ENCODE peak calls at places on chromosomes 11 and 22, in five cellular contexts. One of them, this sample, is unnamed.

GRCh38 chr11:14015711-14016110 is 53.2 kb downstream of the SPON1 start:
- DNase-seq in HFF-Myc: no peak
- DNase-seq in thoracic aorta: no peak
- DNase-seq in K562: no peak
- DNase-seq in RWPE1: peak
- DNase-seq in this sample: no peak

GRCh38 chr11:32032052-32032451 is 58.8 kb upstream of the RCN1 start:
- DNase-seq in RWPE1: no peak
- DNase-seq in HFF-Myc: no peak
- DNase-seq in thoracic aorta: no peak
- DNase-seq in K562: no peak
- DNase-seq in this sample: no peak

GRCh38 chr11:117725048-117725734 is 71.8 kb downstream of the DSCAML1 start:
- DNase-seq in RWPE1: no peak
- DNase-seq in K562: no peak
- DNase-seq in HFF-Myc: no peak
- DNase-seq in thoracic aorta: no peak
- DNase-seq in this sample: peak

GRCh38 chr11:106021181-106021966 is 666 bp downstream of the MSANTD4 start:
- DNase-seq in HFF-Myc: no peak
- DNase-seq in thoracic aorta: no peak
- DNase-seq in RWPE1: peak
- DNase-seq in K562: peak
- DNase-seq in this sample: no peak

GRCh38 chr11:113578715-113579250 is 103.6 kb upstream of the DRD2 start:
- DNase-seq in K562: no peak
- DNase-seq in RWPE1: no peak
- DNase-seq in HFF-Myc: no peak
- DNase-seq in thoracic aorta: no peak
- DNase-seq in this sample: no peak

GRCh38 chr11:44007746-44008501 is 39.9 kb upstream of the ACCSL start:
- DNase-seq in HFF-Myc: no peak
- DNase-seq in K562: no peak
- DNase-seq in thoracic aorta: no peak
- DNase-seq in RWPE1: no peak
- DNase-seq in this sample: peak

GRCh38 chr11:109085708-109086373 is 336.1 kb upstream of the C11orf87 start:
- DNase-seq in thoracic aorta: no peak
- DNase-seq in K562: no peak
- DNase-seq in HFF-Myc: no peak
- DNase-seq in RWPE1: no peak
- DNase-seq in this sample: no peak

GRCh38 chr11:72687326-72687725 is 13.1 kb upstream of the PDE2A start:
- DNase-seq in HFF-Myc: no peak
- DNase-seq in K562: no peak
- DNase-seq in RWPE1: no peak
- DNase-seq in thoracic aorta: no peak
- DNase-seq in this sample: no peak

GRCh38 chr11:14618060-14618459 is 25.5 kb upstream of the PDE3B start:
- DNase-seq in K562: no peak
- DNase-seq in HFF-Myc: no peak
- DNase-seq in RWPE1: no peak
- DNase-seq in thoracic aorta: no peak
- DNase-seq in this sample: no peak

GRCh38 chr22:37059876-37060449 is 8.4 kb downstream of the KCTD17 start:
- DNase-seq in RWPE1: no peak
- DNase-seq in HFF-Myc: no peak
- DNase-seq in thoracic aorta: no peak
- DNase-seq in K562: no peak
- DNase-seq in this sample: no peak

GRCh38 chr11:114156131-114156581 is 96.6 kb downstream of the ZBTB16 start:
- DNase-seq in RWPE1: no peak
- DNase-seq in thoracic aorta: no peak
- DNase-seq in HFF-Myc: no peak
- DNase-seq in K562: no peak
- DNase-seq in this sample: no peak

GRCh38 chr11:125075900-125076317 is 12.8 kb downstream of the SLC37A2 start:
- DNase-seq in RWPE1: peak
- DNase-seq in HFF-Myc: no peak
- DNase-seq in K562: peak
- DNase-seq in thoracic aorta: no peak
- DNase-seq in this sample: no peak
- TF ChIP-seq CTCF in RWPE1: no peak
- TF ChIP-seq CTCF in HFF-Myc: no peak
- TF ChIP-seq CTCF in K562: no peak
- TF ChIP-seq CTCF in thoracic aorta: no peak
- TF ChIP-seq CTCF in this sample: no peak

GRCh38 chr11:118997627-118998387 is at the start of gene CENATAC:
- DNase-seq in K562: peak
- DNase-seq in thoracic aorta: peak
- DNase-seq in HFF-Myc: peak
- DNase-seq in RWPE1: peak
- DNase-seq in this sample: peak
- TF ChIP-seq CTCF in K562: peak
- TF ChIP-seq CTCF in thoracic aorta: no peak
- TF ChIP-seq CTCF in HFF-Myc: no peak
- TF ChIP-seq CTCF in RWPE1: no peak
- TF ChIP-seq CTCF in this sample: no peak

DNA sequence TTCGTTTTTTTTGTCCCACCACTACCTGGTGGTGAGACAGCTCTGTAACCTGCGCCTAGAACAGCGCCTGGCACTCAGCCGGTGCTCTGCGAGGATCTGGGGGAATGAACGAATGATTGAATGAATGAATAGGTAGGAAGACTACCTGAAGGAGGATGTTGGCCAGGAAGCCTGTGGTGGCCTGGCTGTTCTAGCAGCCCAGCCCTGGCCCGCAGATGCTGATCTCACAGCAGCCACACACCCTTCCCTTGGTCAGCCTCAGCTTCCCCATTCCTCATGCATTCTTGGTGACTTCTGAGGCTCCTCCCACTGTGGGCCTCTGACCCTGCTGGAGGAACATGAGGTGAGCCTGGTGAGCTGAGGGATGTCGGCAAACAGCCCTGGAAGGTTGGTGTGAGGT is 3.7 kb downstream of the TRPM5 start:
- DNase-seq in K562: no peak
- DNase-seq in thoracic aorta: no peak
- DNase-seq in RWPE1: no peak
- DNase-seq in HFF-Myc: no peak
- DNase-seq in this sample: peak
- TF ChIP-seq CTCF in K562: no peak
- TF ChIP-seq CTCF in thoracic aorta: no peak
- TF ChIP-seq CTCF in RWPE1: no peak
- TF ChIP-seq CTCF in HFF-Myc: no peak
- TF ChIP-seq CTCF in this sample: no peak

DNA sequence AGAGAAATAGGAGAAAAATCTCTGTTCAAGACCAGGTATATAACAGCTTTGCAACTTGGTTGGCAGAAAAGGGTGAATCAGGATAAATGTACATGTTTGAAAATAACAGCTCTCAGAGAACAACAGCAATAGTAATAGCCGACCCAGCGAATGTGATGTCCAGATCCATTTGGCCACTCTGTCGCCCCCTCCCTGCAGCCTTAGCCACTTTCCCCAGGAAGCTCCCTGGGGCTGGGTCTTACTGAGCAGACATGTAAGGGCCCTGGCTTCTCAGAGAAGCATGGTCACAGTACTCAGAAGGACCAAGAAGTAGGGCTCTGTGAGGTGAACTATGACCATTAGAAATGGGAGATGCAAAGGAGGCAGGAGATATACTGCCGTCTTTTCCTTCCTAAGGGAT is 154.1 kb upstream of the SNX19 start:
- DNase-seq in RWPE1: no peak
- DNase-seq in HFF-Myc: no peak
- DNase-seq in K562: no peak
- DNase-seq in thoracic aorta: no peak
- DNase-seq in this sample: no peak
- TF ChIP-seq CTCF in RWPE1: no peak
- TF ChIP-seq CTCF in HFF-Myc: no peak
- TF ChIP-seq CTCF in K562: no peak
- TF ChIP-seq CTCF in thoracic aorta: no peak
- TF ChIP-seq CTCF in this sample: no peak